ENCODE peak calls at places on chromosome 7, in seven cellular contexts. Y is colonic mucosa; I is GM23338; P is esophagus squamous epithelium; J is choroid plexus epithelial cell; M is CD8-positive, alpha-beta T cell; Q is AG04450. S is an unnamed sample.

GRCh38 chr7:6658618-6659345 is 21.7 kb downstream of the ZNF316 start:
- DNase-seq in Y (no peak), I (no peak), P (no peak), J (peak), M (no peak), Q (no peak), S (no peak)

GRCh38 chr7:116273918-116274301 is 63.6 kb downstream of the TES start:
- DNase-seq in Y (no peak), I (no peak), P (no peak), J (no peak), M (no peak), Q (no peak), S (no peak)

GRCh38 chr7:131687296-131687695 is 130.9 kb upstream of the PODXL start:
- DNase-seq in Y (no peak), I (no peak), P (no peak), J (no peak), M (no peak), Q (no peak), S (no peak)

GRCh38 chr7:110600983-110601382 is 489.9 kb upstream of the LRRN3 start:
- DNase-seq in Y (no peak), I (no peak), P (no peak), J (no peak), M (no peak), Q (no peak), S (no peak)

GRCh38 chr7:16668049-16668858 is 22.3 kb downstream of the BZW2 start:
- DNase-seq in Y (no peak), I (peak), P (no peak), J (peak), M (no peak), Q (peak), S (peak)

GRCh38 chr7:117875566-117875965 is 2.3 kb upstream of the CTTNBP2 start:
- DNase-seq in Y (no peak), I (peak), P (no peak), J (peak), M (no peak), Q (no peak), S (peak)

GRCh38 chr7:5143935-5144903 is 45.8 kb upstream of the WIPI2 start:
- DNase-seq in Y (no peak), I (peak), P (no peak), J (peak), M (peak), Q (no peak), S (peak)

GRCh38 chr7:158642149-158642548 is 54.5 kb upstream of the PTPRN2 start:
- DNase-seq in Y (no peak), I (no peak), P (no peak), J (no peak), M (no peak), Q (no peak), S (no peak)

GRCh38 chr7:137820677-137821420 is 25.9 kb downstream of the DGKI start:
- DNase-seq in Y (peak), I (peak), P (no peak), J (peak), M (no peak), Q (peak), S (peak)

GRCh38 chr7:51019231-51019844 is 236.6 kb upstream of the GRB10 start:
- DNase-seq in Y (no peak), I (no peak), P (no peak), J (peak), M (no peak), Q (no peak), S (peak)

GRCh38 chr7:1588978-1589377 is 19.1 kb upstream of the PSMG3 start:
- DNase-seq in Y (no peak), I (no peak), P (no peak), J (no peak), M (no peak), Q (no peak), S (no peak)

GRCh38 chr7:101126651-101127459 is at the start of gene SERPINE1:
- DNase-seq in Y (peak), I (peak), P (peak), J (peak), M (peak), Q (peak), S (peak)

GRCh38 chr7:40211291-40212003 is 76.6 kb downstream of the SUGCT start:
- DNase-seq in Y (no peak), I (no peak), P (no peak), J (peak), M (no peak), Q (no peak), S (no peak)

GRCh38 chr7:922334-923107 is 32.0 kb downstream of the ADAP1 start:
- DNase-seq in Y (no peak), I (no peak), P (no peak), J (no peak), M (peak), Q (no peak), S (no peak)

GRCh38 chr7:94394058-94394398 is 667 bp upstream of the COL1A2 start:
- DNase-seq in Y (no peak), I (no peak), P (no peak), J (peak), M (no peak), Q (peak), S (no peak)

GRCh38 chr7:47576031-47576908 is 5.6 kb downstream of the TNS3 start:
- DNase-seq in Y (peak), I (no peak), P (no peak), J (no peak), M (no peak), Q (no peak), S (no peak)

GRCh38 chr7:40945788-40946187 is 757.1 kb downstream of the INHBA start:
- DNase-seq in Y (no peak), I (no peak), P (no peak), J (no peak), M (no peak), Q (no peak), S (no peak)

GRCh38 chr7:116786791-116787443 is 75.5 kb upstream of the CAPZA2 start:
- DNase-seq in Y (no peak), I (peak), P (no peak), J (peak), M (no peak), Q (no peak), S (peak)

GRCh38 chr7:11831727-11832495 is at the start of gene THSD7A:
- DNase-seq in Y (peak), I (peak), P (no peak), J (peak), M (no peak), Q (no peak), S (peak)

GRCh38 chr7:19016140-19016539 is 101.3 kb downstream of the TWIST1 start:
- DNase-seq in Y (no peak), I (peak), P (no peak), J (peak), M (no peak), Q (no peak), S (peak)

GRCh38 chr7:78020874-78021249 is 222.3 kb downstream of the PHTF2 start:
- DNase-seq in Y (no peak), I (no peak), P (no peak), J (peak), M (no peak), Q (no peak), S (no peak)

GRCh38 chr7:38673795-38674194 is 42.6 kb upstream of the AMPH start:
- DNase-seq in Y (no peak), I (no peak), P (no peak), J (peak), M (no peak), Q (peak), S (peak)

GRCh38 chr7:480531-481218 is 39.0 kb downstream of the PDGFA start:
- DNase-seq in Y (no peak), I (no peak), P (no peak), J (no peak), M (no peak), Q (no peak), S (no peak)

GRCh38 chr7:41887446-41887845 is 184.6 kb upstream of the INHBA start:
- DNase-seq in Y (no peak), I (no peak), P (no peak), J (peak), M (no peak), Q (no peak), S (no peak)

GRCh38 chr7:26705567-26705966 is 158.8 kb downstream of the SKAP2 start:
- DNase-seq in Y (peak), I (no peak), P (no peak), J (peak), M (no peak), Q (peak), S (peak)

GRCh38 chr7:155738652-155739537 is 73.4 kb downstream of the SHH start:
- DNase-seq in Y (peak), I (peak), P (no peak), J (peak), M (peak), Q (peak), S (peak)

GRCh38 chr7:18212788-18213187 is 185.1 kb upstream of the PRPS1L1 start:
- DNase-seq in Y (no peak), I (no peak), P (no peak), J (peak), M (no peak), Q (peak), S (no peak)

GRCh38 chr7:88111136-88111748 is 108.6 kb downstream of the SRI start:
- DNase-seq in Y (no peak), I (peak), P (no peak), J (peak), M (no peak), Q (no peak), S (no peak)

GRCh38 chr7:158444501-158445420 is 142.9 kb downstream of the PTPRN2 start:
- DNase-seq in Y (no peak), I (no peak), P (no peak), J (no peak), M (no peak), Q (no peak), S (no peak)

GRCh38 chr7:18494821-18495408 is 634 bp upstream of the HDAC9 start:
- DNase-seq in Y (no peak), I (peak), P (no peak), J (peak), M (no peak), Q (no peak), S (peak)

GRCh38 chr7:87875151-87876039 is 765 bp downstream of the SLC25A40 start:
- DNase-seq in Y (peak), I (peak), P (no peak), J (peak), M (no peak), Q (no peak), S (no peak)

GRCh38 chr7:34991938-34992840 is 45.1 kb downstream of the DPY19L1 start:
- DNase-seq in Y (no peak), I (no peak), P (no peak), J (peak), M (no peak), Q (no peak), S (peak)

GRCh38 chr7:50552921-50553320 is 12.3 kb downstream of the DDC start:
- DNase-seq in Y (peak), I (peak), P (no peak), J (peak), M (no peak), Q (peak), S (peak)

GRCh38 chr7:48438196-48438595 is 266.9 kb downstream of the ABCA13 start:
- DNase-seq in Y (no peak), I (no peak), P (no peak), J (peak), M (no peak), Q (no peak), S (no peak)

GRCh38 chr7:143462045-143462444 is 15.6 kb upstream of the TAS2R41 start:
- DNase-seq in Y (no peak), I (no peak), P (no peak), J (no peak), M (no peak), Q (no peak), S (no peak)
- TF ChIP-seq CTCF in Y (no peak), I (no peak), P (no peak), J (no peak), M (no peak), Q (no peak), S (no peak)

GRCh38 chr7:149028346-149029109 is at the start of gene PDIA4:
- DNase-seq in Y (peak), I (peak), P (peak), J (peak), M (peak), Q (peak), S (peak)
- TF ChIP-seq CTCF in Y (no peak), I (no peak), P (peak), J (peak), M (no peak), Q (peak), S (peak)

DNA sequence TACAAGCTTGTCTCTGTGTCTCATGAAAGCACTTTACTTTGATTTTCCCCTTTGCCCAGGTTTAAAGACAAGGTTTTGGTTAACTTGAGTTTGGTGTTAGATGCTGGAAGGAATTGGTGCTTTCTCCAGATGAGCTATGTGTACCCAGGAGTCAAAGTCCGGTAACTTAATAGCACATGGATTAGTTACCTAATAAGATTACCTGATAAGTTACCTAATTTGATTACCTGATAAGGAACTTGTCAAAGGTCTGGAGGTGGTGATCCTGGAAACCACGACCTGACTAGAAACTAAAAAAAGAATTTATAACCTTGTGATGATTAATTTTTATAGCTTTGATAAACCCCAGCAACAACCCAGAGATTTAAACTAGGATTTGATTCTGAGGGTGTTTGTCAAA is 269.9 kb upstream of the CACNA2D1 start:
- DNase-seq in Y (no peak), I (no peak), P (no peak), J (no peak), M (no peak), Q (no peak), S (no peak)
- TF ChIP-seq CTCF in Y (no peak), I (no peak), P (no peak), J (no peak), M (no peak), Q (no peak), S (no peak)

GRCh38 chr7:79281406-79281805 is 172.1 kb downstream of the MAGI2 start:
- DNase-seq in Y (no peak), I (no peak), P (no peak), J (peak), M (no peak), Q (no peak), S (no peak)

GRCh38 chr7:79284226-79284625 is 169.2 kb downstream of the MAGI2 start:
- DNase-seq in Y (no peak), I (no peak), P (no peak), J (no peak), M (no peak), Q (no peak), S (no peak)

GRCh38 chr7:79286181-79286580 is 167.3 kb downstream of the MAGI2 start:
- DNase-seq in Y (no peak), I (no peak), P (no peak), J (no peak), M (no peak), Q (no peak), S (no peak)

GRCh38 chr7:79282882-79283602 is 170.4 kb downstream of the MAGI2 start:
- DNase-seq in Y (no peak), I (no peak), P (no peak), J (peak), M (no peak), Q (peak), S (peak)

DNA sequence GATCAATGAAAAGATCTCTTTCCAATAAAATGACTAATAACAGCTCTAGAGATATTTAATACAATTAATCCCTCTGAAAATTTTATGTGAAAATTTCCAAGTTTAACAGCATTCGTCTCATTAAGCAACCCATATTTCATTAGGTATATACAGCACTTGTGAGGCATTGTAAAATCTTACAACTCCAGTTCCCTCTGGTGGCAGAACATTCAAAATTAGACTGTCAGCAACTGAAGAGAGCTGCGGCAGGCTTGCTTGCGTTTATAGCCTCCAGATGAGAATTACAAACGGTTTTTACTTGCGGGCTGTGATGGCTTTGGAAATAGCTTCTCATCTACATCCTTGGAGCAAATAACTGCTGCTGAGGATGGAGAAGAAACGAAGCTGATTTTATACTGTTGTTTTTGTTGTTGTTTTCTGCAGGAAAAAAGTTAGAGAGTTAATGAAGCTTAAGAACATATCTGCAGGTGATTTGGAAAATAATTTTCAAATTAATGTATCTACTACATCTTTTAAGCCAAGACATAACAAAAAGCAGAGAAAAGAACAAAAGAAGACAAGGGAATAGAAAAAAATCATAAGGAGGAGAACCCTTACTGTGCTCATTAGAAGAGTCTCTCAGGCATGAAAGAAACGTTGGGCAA is 171.3 kb downstream of the MAGI2 start:
- DNase-seq in Y (no peak), I (peak), P (no peak), J (peak), M (no peak), Q (peak), S (peak)
- TF ChIP-seq CTCF in Y (no peak), I (peak), P (peak), J (peak), M (no peak), Q (peak), S (peak)

GRCh38 chr7:80151274-80151665 is 16.6 kb downstream of the GNAI1 start:
- DNase-seq in Y (no peak), I (no peak), P (no peak), J (peak), M (no peak), Q (no peak), S (no peak)
- TF ChIP-seq CTCF in Y (no peak), I (no peak), P (no peak), J (no peak), M (no peak), Q (no peak), S (no peak)

GRCh38 chr7:102426268-102427031 is 6.9 kb upstream of the ORAI2 start:
- DNase-seq in Y (no peak), I (no peak), P (no peak), J (no peak), M (peak), Q (no peak), S (no peak)
- TF ChIP-seq CTCF in Y (no peak), I (no peak), P (no peak), J (no peak), M (no peak), Q (no peak), S (no peak)

DNA sequence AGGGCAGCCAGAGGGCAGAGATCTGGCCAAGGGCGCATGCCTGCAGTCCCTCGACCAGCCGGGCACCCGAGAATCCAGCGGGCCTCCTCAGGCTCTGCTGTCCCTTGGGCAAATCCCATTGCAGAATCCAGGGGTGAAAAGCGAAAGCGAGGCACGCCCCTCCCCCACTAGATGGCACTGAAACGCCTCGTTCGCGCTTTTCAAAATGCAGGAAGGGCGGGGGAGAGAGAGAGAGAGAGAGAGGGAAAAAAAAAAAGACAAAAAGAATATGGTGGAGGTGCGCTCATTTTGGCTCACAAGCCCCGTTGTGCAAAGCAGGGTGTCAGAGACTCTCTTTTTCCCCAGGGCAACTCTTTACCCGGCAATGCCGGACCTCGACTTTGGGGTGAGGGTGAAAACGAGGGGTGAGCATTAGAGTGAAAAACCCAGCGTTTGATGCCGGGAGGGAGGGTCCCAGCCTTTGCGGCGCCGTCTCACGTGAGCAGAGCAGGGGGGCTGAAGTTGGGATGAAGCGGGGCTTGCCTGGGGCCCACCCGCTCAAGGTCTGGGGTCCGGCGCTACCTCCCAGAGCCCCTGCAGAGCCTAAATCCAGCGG is 2.5 kb upstream of the TMEM178B start:
- DNase-seq in Y (no peak), I (peak), P (no peak), J (peak), M (peak), Q (no peak), S (no peak)
- TF ChIP-seq CTCF in Y (no peak), I (peak), P (peak), J (peak), M (no peak), Q (no peak), S (peak)

S was measured in brain microvascular endothelial cell.